ENCODE peak calls at places on chromosomes 1 and 21, in eight cellular contexts. D is amygdala, Q is COR-L47, Z is cardiac muscle cell, F is tibial nerve, O is NCI-H2029 treated with DMSO at 0.1 percent for 48 hours, B is activated T-helper 1 cell treated with Interleukin-2 at 50 U/mL for 16 hours, U is uterus. G is an unnamed sample.

GRCh38 chr1:31803610-31804009 is 12.2 kb downstream of the SPOCD1 start:
- DNase-seq in Q (no peak), O (no peak), U (no peak), D (no peak), F (no peak), Z (no peak), B (no peak), G (no peak)

GRCh38 chr21:42233067-42233981 is 14.4 kb downstream of the ABCG1 start:
- DNase-seq in D (no peak), Q (no peak), Z (peak), F (peak), O (peak), U (peak), B (peak), G (peak)

GRCh38 chr1:204072951-204073836 is at the start of gene SOX13:
- DNase-seq in U (peak), B (no peak), F (peak), O (peak), D (peak), Z (peak), Q (peak), G (peak)

GRCh38 chr1:65235867-65236805 is 73.2 kb upstream of the DNAJC6 start:
- DNase-seq in Q (peak), O (peak), Z (peak), D (no peak), F (no peak), U (no peak), B (no peak), G (no peak)

GRCh38 chr1:36803870-36804560 is 230.3 kb downstream of the GRIK3 start:
- DNase-seq in O (no peak), Q (no peak), D (no peak), F (no peak), B (no peak), Z (no peak), U (no peak), G (no peak)

GRCh38 chr1:163820748-163821147 is 499.0 kb downstream of the NUF2 start:
- DNase-seq in Z (peak), Q (no peak), F (no peak), O (no peak), U (no peak), D (no peak), B (no peak), G (no peak)

GRCh38 chr1:178693368-178693767 is 31.7 kb upstream of the RALGPS2 start:
- DNase-seq in F (no peak), U (no peak), Q (no peak), O (no peak), Z (peak), B (no peak), D (no peak), G (no peak)

GRCh38 chr1:110535985-110536384 is 17.0 kb upstream of the KCNA10 start:
- DNase-seq in F (no peak), Z (no peak), O (peak), D (no peak), Q (no peak), U (no peak), B (no peak), G (no peak)

GRCh38 chr1:220825819-220826551 is 39.3 kb downstream of the MTARC1 start:
- DNase-seq in O (no peak), U (no peak), B (no peak), F (no peak), Z (peak), D (no peak), Q (no peak), G (no peak)

GRCh38 chr1:7043729-7044470 is 258.6 kb downstream of the CAMTA1 start:
- DNase-seq in Q (no peak), U (no peak), F (no peak), Z (no peak), D (no peak), B (no peak), O (no peak), G (no peak)

GRCh38 chr1:222048030-222048632 is 306.2 kb upstream of the DUSP10 start:
- DNase-seq in F (no peak), D (no peak), O (no peak), B (no peak), Q (no peak), U (no peak), Z (peak), G (no peak)

GRCh38 chr1:205579711-205580110 is 52.1 kb downstream of the ELK4 start:
- DNase-seq in F (no peak), Z (no peak), B (no peak), D (no peak), O (no peak), U (no peak), Q (no peak), G (no peak)

GRCh38 chr1:30037251-30038118 is 685.9 kb downstream of the MATN1 start:
- DNase-seq in O (no peak), Z (no peak), U (no peak), F (no peak), Q (no peak), D (no peak), B (no peak), G (no peak)

GRCh38 chr1:180080439-180080838 is 74.2 kb upstream of the QSOX1 start:
- DNase-seq in Q (no peak), Z (no peak), B (no peak), U (no peak), F (no peak), D (no peak), O (no peak), G (no peak)

GRCh38 chr1:193486671-193487229 is 300.3 kb upstream of the B3GALT2 start:
- DNase-seq in Q (no peak), O (no peak), F (no peak), Z (peak), U (no peak), D (no peak), B (no peak), G (no peak)

GRCh38 chr21:36854391-36854790 is 112.1 kb downstream of the HLCS start:
- DNase-seq in O (no peak), B (no peak), D (no peak), Z (peak), U (no peak), F (no peak), Q (peak), G (peak)

GRCh38 chr1:192983349-192983980 is 75.7 kb downstream of the UCHL5 start:
- DNase-seq in Z (no peak), O (no peak), U (no peak), Q (no peak), B (no peak), F (no peak), D (no peak), G (no peak)

GRCh38 chr1:27436204-27437159 is 44.1 kb downstream of the GPR3 start:
- DNase-seq in B (no peak), Z (peak), U (no peak), Q (no peak), F (no peak), D (no peak), O (no peak), G (no peak)

GRCh38 chr1:118981436-118981835 is 6.7 kb downstream of the TBX15 start:
- DNase-seq in B (no peak), O (no peak), U (no peak), D (no peak), Z (no peak), Q (no peak), F (no peak), G (no peak)

GRCh38 chr1:231828182-231828920 is 201.8 kb downstream of the DISC1 start:
- DNase-seq in D (no peak), Z (peak), Q (no peak), O (no peak), B (no peak), U (no peak), F (no peak), G (peak)

GRCh38 chr1:40592107-40592773 is 60.8 kb downstream of the ZNF684 start:
- DNase-seq in D (no peak), U (no peak), F (no peak), B (no peak), Q (peak), O (peak), Z (peak), G (peak)

GRCh38 chr1:231242516-231243198 is 1.6 kb downstream of the GNPAT start:
- DNase-seq in Q (no peak), O (no peak), B (no peak), U (no peak), D (no peak), F (no peak), Z (peak), G (no peak)

GRCh38 chr1:2459757-2460156 is 16.3 kb upstream of the PLCH2 start:
- DNase-seq in Z (peak), D (peak), U (no peak), O (no peak), F (no peak), B (no peak), Q (no peak), G (peak)

GRCh38 chr1:67393240-67393639 is 37.0 kb downstream of the SERBP1 start:
- DNase-seq in F (no peak), B (no peak), O (peak), D (no peak), U (no peak), Z (no peak), Q (no peak), G (peak)

GRCh38 chr1:230917284-230918135 is 49.2 kb upstream of the C1orf198 start:
- DNase-seq in F (peak), Q (peak), O (peak), D (peak), Z (peak), B (peak), U (peak), G (peak)

GRCh38 chr1:153386500-153386901 is 4.4 kb downstream of the S100A8 start:
- DNase-seq in Z (no peak), Q (no peak), D (no peak), O (no peak), F (no peak), B (no peak), U (no peak), G (peak)